ENCODE peak calls at places on chromosome 11, in seven cellular contexts. P is chondrocyte; C is right lobe of liver; S is CD4-positive, alpha-beta T cell; K is lower lobe of right lung; Z is HFFc6; O is transverse colon. E is an unnamed sample.

GRCh38 chr11:118275184-118275583 is 11.1 kb upstream of the MPZL2 start:
- DNase-seq in K (no peak), O (no peak), Z (peak), P (no peak), C (no peak), S (no peak), E (no peak)

GRCh38 chr11:14638561-14638960 is 5.0 kb upstream of the PDE3B start:
- DNase-seq in C (peak), O (peak), S (no peak), P (no peak), Z (no peak), K (no peak), E (no peak)

GRCh38 chr11:20015529-20016427 is 144.5 kb downstream of the DBX1 start:
- DNase-seq in K (no peak), P (no peak), C (no peak), O (no peak), Z (no peak), S (no peak), E (no peak)

GRCh38 chr11:46865340-46865739 is 19.3 kb upstream of the CKAP5 start:
- DNase-seq in P (no peak), S (no peak), C (no peak), O (no peak), K (no peak), Z (peak), E (no peak)

GRCh38 chr11:18721576-18722292 is 4.3 kb downstream of the IGSF22 start:
- DNase-seq in C (no peak), Z (no peak), O (peak), S (peak), K (peak), P (peak), E (no peak)

GRCh38 chr11:7592706-7593105 is 78.9 kb downstream of the PPFIBP2 start:
- DNase-seq in S (no peak), C (peak), Z (peak), O (no peak), P (no peak), K (peak), E (no peak)

GRCh38 chr11:56783448-56784041 is 35.0 kb upstream of the OR9G4 start:
- DNase-seq in C (no peak), K (no peak), P (no peak), O (no peak), Z (peak), S (no peak), E (no peak)

GRCh38 chr11:115759622-115760527 is 255.7 kb upstream of the CADM1 start:
- DNase-seq in P (no peak), Z (no peak), C (no peak), K (peak), S (no peak), O (peak), E (no peak)

GRCh38 chr11:64233913-64234839 is at the start of gene VEGFB:
- DNase-seq in S (peak), P (no peak), O (peak), K (peak), Z (no peak), C (peak), E (no peak)

GRCh38 chr11:64351136-64351631 is 7.8 kb upstream of the RPS6KA4 start:
- DNase-seq in Z (no peak), P (no peak), C (no peak), O (no peak), K (no peak), S (no peak), E (no peak)

GRCh38 chr11:76806131-76806530 is 23.0 kb downstream of the TSKU start:
- DNase-seq in K (no peak), S (no peak), P (no peak), Z (no peak), C (peak), O (no peak), E (peak)

GRCh38 chr11:96794152-96794551 is 404.3 kb downstream of the JRKL start:
- DNase-seq in P (no peak), Z (no peak), K (no peak), S (no peak), O (no peak), C (no peak), E (no peak)

GRCh38 chr11:101612481-101612880 is 28.7 kb upstream of the TRPC6 start:
- DNase-seq in K (no peak), S (no peak), C (no peak), O (no peak), Z (no peak), P (no peak), E (no peak)

GRCh38 chr11:130737866-130738431 is 178.3 kb downstream of the SNX19 start:
- DNase-seq in P (no peak), S (no peak), K (no peak), C (no peak), O (no peak), Z (peak), E (no peak)

GRCh38 chr11:95502522-95502921 is 271.5 kb upstream of the SESN3 start:
- DNase-seq in S (no peak), K (no peak), Z (no peak), O (no peak), C (no peak), P (no peak), E (no peak)

GRCh38 chr11:76237914-76238313 is 31.6 kb upstream of the WNT11 start:
- DNase-seq in Z (peak), S (no peak), C (no peak), P (no peak), K (no peak), O (no peak), E (no peak)

GRCh38 chr11:1292644-1293618 is 16.5 kb downstream of the TOLLIP start:
- DNase-seq in P (peak), Z (no peak), S (peak), C (peak), K (peak), O (peak), E (no peak)

GRCh38 chr11:119093951-119094815 is 7.5 kb downstream of the DPAGT1 start:
- DNase-seq in O (peak), P (no peak), C (no peak), K (peak), Z (no peak), S (peak), E (no peak)

GRCh38 chr11:129950319-129951034 is 52.2 kb downstream of the PRDM10 start:
- DNase-seq in P (no peak), Z (no peak), O (peak), K (peak), C (peak), S (no peak), E (no peak)

GRCh38 chr11:103395612-103396011 is 286.4 kb downstream of the DYNC2H1 start:
- DNase-seq in S (no peak), K (no peak), Z (peak), O (no peak), C (no peak), P (no peak), E (no peak)

GRCh38 chr11:103659138-103659734 is 377.2 kb upstream of the DDI1 start:
- DNase-seq in C (no peak), O (no peak), S (no peak), K (no peak), Z (peak), P (no peak), E (no peak)

GRCh38 chr11:30326114-30326783 is 3.3 kb downstream of the ARL14EP start:
- DNase-seq in C (no peak), P (no peak), K (no peak), Z (peak), O (no peak), S (no peak), E (no peak)

GRCh38 chr11:134120143-134120850 is 51.4 kb downstream of the JAM3 start:
- DNase-seq in O (peak), P (no peak), S (no peak), K (no peak), C (no peak), Z (peak), E (no peak)

GRCh38 chr11:116731097-116731761 is 41.6 kb downstream of the BUD13 start:
- DNase-seq in P (no peak), K (no peak), O (no peak), C (peak), Z (no peak), S (no peak), E (no peak)

GRCh38 chr11:115921540-115921939 is 417.3 kb upstream of the CADM1 start:
- DNase-seq in O (no peak), Z (no peak), C (no peak), K (no peak), P (no peak), S (no peak), E (no peak)

GRCh38 chr11:124863826-124864165 is 1.4 kb upstream of the ROBO3 start:
- DNase-seq in Z (no peak), C (peak), S (no peak), K (no peak), O (no peak), P (no peak), E (peak)

GRCh38 chr11:62370743-62371440 is 33.6 kb downstream of the ASRGL1 start:
- DNase-seq in Z (no peak), S (peak), K (peak), O (peak), P (no peak), C (no peak), E (no peak)

GRCh38 chr11:76275446-76275845 is 69.1 kb upstream of the WNT11 start:
- DNase-seq in O (no peak), P (no peak), Z (no peak), S (no peak), C (no peak), K (no peak), E (no peak)

GRCh38 chr11:120931057-120931779 is 92.7 kb upstream of the TBCEL start:
- DNase-seq in S (no peak), O (no peak), P (no peak), C (no peak), K (no peak), Z (no peak), E (no peak)

GRCh38 chr11:115190196-115190595 is 314.0 kb downstream of the CADM1 start:
- DNase-seq in O (no peak), K (no peak), Z (no peak), S (no peak), C (no peak), P (no peak), E (no peak)

GRCh38 chr11:26599421-26599820 is 27.4 kb upstream of the MUC15 start:
- DNase-seq in O (no peak), P (no peak), C (no peak), S (no peak), K (no peak), Z (no peak), E (no peak)

GRCh38 chr11:67500818-67501584 is 4.2 kb downstream of the PITPNM1 start:
- DNase-seq in P (no peak), S (no peak), O (no peak), Z (no peak), C (no peak), K (no peak), E (no peak)

GRCh38 chr11:76233936-76234703 is 27.8 kb upstream of the WNT11 start:
- DNase-seq in K (peak), Z (no peak), C (peak), O (peak), S (no peak), P (no peak), E (no peak)

GRCh38 chr11:18972336-18972735 is 33.1 kb upstream of the MRGPRX1 start:
- DNase-seq in C (no peak), S (no peak), P (no peak), O (no peak), K (no peak), Z (no peak), E (no peak)

GRCh38 chr11:61516191-61516590 is 7.6 kb downstream of the LRRC10B start:
- DNase-seq in Z (no peak), O (no peak), K (no peak), C (no peak), P (peak), S (no peak), E (no peak)

GRCh38 chr11:120139316-120140069 is 1.6 kb upstream of the TRIM29 start:
- DNase-seq in C (peak), K (peak), O (no peak), S (no peak), Z (no peak), P (peak), E (peak)

GRCh38 chr11:62337682-62338181 is 484 bp downstream of the ASRGL1 start:
- DNase-seq in S (peak), P (peak), K (peak), C (peak), O (peak), Z (no peak), E (peak)

GRCh38 chr11:130555251-130555841 is 106.9 kb downstream of the ADAMTS15 start:
- DNase-seq in C (no peak), Z (no peak), O (no peak), S (no peak), P (no peak), K (no peak), E (no peak)

GRCh38 chr11:111423250-111423615 is 44.2 kb upstream of the POU2AF1 start:
- DNase-seq in C (no peak), O (no peak), K (no peak), P (no peak), S (no peak), Z (no peak), E (no peak)
- TF ChIP-seq CTCF in C (no peak), O (no peak), K (no peak), P (peak), S (no peak), Z (peak), E (no peak)

GRCh38 chr11:17472467-17472866 is 4.2 kb downstream of the ABCC8 start:
- DNase-seq in S (no peak), C (no peak), O (no peak), Z (no peak), P (no peak), K (no peak), E (no peak)

GRCh38 chr11:17469998-17470397 is 6.6 kb downstream of the ABCC8 start:
- DNase-seq in S (no peak), C (no peak), P (no peak), Z (no peak), K (no peak), O (no peak), E (no peak)

GRCh38 chr11:17473071-17473744 is 3.4 kb downstream of the ABCC8 start:
- DNase-seq in O (no peak), S (no peak), K (no peak), Z (peak), P (no peak), C (no peak), E (no peak)

GRCh38 chr11:17468094-17468493 is 8.6 kb downstream of the ABCC8 start:
- DNase-seq in S (no peak), O (no peak), P (no peak), C (no peak), K (no peak), Z (no peak), E (no peak)

DNA sequence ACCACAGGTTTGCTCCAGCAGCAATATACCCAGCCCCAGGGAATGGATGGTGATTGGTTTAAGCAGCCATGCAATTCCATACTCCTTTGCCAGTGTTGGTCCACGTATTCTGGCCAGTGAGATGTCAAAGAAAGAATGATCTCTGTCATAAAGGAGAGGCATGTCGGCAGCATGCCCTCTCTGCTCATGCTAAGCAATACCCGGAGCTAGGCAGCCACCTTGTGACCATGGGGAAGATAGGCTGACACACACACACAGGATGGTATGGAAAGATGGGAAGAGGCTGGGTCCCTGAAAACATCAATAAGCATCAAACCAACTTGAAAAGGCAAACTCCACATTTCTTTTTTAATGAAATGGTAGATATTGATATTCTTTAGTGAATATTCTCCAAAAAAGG is 5.1 kb downstream of the ABCC8 start:
- DNase-seq in S (no peak), Z (no peak), K (no peak), O (no peak), C (no peak), P (no peak), E (no peak)
- TF ChIP-seq CTCF in S (no peak), Z (no peak), K (no peak), O (no peak), C (no peak), P (no peak), E (no peak)

DNA sequence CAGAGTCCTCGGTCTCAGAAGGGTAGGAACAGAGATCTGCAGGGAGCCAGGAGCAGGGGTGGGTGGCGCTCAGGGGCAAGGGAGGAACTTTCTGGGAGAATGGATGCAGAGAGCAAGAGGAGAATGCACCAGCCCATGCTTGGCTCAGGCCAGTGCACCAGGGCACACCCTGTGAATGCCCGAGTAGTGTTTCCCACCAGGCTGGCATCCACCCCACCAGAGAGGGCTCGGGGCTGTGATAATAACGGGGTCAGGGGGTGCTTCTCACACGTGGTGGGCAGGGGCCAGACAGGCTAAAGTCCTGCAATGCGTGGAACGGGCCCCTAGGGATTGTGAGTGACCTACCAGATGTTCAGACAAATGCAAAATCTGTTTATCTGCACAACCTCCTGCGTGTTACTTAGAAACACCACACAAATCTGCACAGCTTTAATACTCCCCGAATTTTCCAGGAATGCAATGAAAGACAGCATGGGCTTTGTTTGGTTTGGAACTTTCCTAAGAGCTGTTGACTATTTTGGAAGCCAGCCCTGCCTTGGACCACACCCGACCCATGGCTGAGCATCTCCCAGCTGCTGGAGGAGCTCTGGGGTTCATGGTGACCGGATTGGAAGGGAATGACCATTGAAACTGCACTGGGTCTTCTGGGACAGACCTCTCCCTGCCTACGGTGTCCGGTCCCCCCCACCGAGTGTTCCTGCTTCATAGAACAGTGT is 368.2 kb downstream of the SHANK2 start:
- DNase-seq in S (no peak), O (no peak), Z (no peak), C (no peak), K (no peak), P (no peak), E (no peak)
- TF ChIP-seq CTCF in S (no peak), O (no peak), Z (no peak), C (no peak), K (no peak), P (no peak), E (no peak)

DNA sequence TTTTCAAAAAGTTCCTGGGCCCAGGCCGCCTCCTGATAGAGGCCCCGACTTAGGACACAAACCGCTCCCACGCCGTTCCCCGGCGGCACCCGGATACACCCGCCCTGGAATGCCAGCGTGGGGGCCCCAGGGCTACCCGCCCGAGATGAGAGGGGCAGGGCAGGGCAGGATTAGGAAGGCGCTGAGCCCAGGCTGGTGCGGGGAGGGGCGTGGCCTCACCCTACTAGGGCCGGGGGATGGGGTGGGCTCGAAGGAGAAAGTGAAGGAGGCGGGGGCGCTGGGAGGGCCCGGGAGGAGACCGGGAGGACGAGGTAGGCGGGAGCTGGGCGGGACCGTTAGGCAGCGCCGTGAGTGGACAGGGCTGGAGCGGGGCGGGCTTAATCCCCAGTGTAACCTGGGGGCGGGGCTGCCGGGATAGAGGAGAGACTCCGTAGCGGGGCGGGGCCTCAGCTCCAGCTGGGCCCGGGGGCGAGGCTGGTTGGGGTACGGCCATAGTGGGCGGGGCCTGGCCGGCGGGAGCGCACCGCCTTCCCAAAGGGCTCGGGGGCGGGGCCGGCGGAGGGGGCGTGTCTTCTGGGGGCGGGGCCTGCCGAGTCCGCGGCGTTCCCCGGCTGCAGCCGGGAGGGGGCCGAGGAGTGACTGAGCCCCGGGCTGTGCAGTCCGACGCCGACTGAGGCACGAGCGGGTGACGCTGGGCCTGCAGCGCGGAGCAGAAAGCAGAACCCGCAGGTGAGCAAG is at the start of gene CD82:
- DNase-seq in S (peak), O (peak), K (peak), C (peak), P (peak), Z (peak), E (peak)
- TF ChIP-seq CTCF in S (peak), O (no peak), K (peak), C (peak), P (peak), Z (peak), E (peak)

DNA sequence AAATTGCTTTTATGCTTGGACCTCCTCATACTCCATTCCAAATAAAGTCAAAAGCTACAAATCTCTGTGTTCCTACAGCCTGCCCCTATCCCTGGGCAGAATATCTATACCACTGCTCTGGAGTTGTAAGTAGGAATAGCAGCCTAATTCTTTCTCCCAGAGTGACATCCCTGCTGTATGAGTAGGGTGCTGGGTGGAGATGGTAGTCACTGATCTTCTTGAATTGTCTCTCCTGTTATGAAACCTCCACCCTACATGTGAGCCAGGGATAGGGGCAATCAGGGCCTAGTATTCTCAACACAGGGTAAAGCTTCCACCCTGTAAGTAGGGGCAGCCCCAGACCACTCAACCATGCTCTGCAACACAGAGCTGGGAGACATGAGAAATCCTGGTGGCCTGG is 19.8 kb downstream of the GALNT18 start:
- DNase-seq in S (no peak), C (no peak), K (no peak), Z (no peak), P (no peak), O (no peak), E (no peak)
- TF ChIP-seq CTCF in S (no peak), C (no peak), K (no peak), Z (no peak), P (no peak), O (no peak), E (no peak)

GRCh38 chr11:128905345-128906184 is 14.4 kb downstream of the KCNJ5 start:
- DNase-seq in O (peak), C (no peak), K (peak), P (no peak), S (peak), Z (peak), E (no peak)
- TF ChIP-seq CTCF in O (peak), C (peak), K (peak), P (peak), S (peak), Z (peak), E (peak)

GRCh38 chr11:32115406-32115805 is 24.5 kb downstream of the RCN1 start:
- DNase-seq in O (no peak), K (no peak), Z (no peak), S (no peak), P (no peak), C (no peak), E (no peak)
- TF ChIP-seq CTCF in O (no peak), K (no peak), Z (no peak), S (no peak), P (no peak), C (no peak), E (no peak)

GRCh38 chr11:36131719-36132349 is 157.4 kb downstream of the COMMD9 start:
- DNase-seq in Z (peak), O (peak), C (peak), S (no peak), K (no peak), P (no peak), E (no peak)
- TF ChIP-seq CTCF in Z (peak), O (peak), C (peak), S (no peak), K (peak), P (peak), E (peak)

GRCh38 chr11:114026355-114026754 is 33.2 kb upstream of the ZBTB16 start:
- DNase-seq in Z (no peak), C (no peak), K (no peak), S (no peak), P (no peak), O (no peak), E (no peak)
- TF ChIP-seq CTCF in Z (peak), C (no peak), K (peak), S (peak), P (peak), O (no peak), E (peak)